ENCODE peak calls at places on chromosomes 12 and 14, in nine cellular contexts. Z is adipocyte; G is NT2/D1; F is uterus; X is tibial nerve; T is prostate gland; W is GM23338; L is neural progenitor cell; S is CD8-positive, alpha-beta T cell. R is an unnamed sample. For H3K36me3 and H3K27me3, the result is how much of the 10 kb centered on the place peaks cover.

GRCh38 chr12:130992979-130993538 is 39.4 kb downstream of the ADGRD1 start:
- DNase-seq in X (no peak), W (no peak), Z (no peak), G (no peak), T (no peak), S (no peak), F (no peak), L (no peak), R (no peak)

GRCh38 chr14:34826661-34827060 is 48.5 kb downstream of the BAZ1A start:
- DNase-seq in T (no peak), Z (peak), L (no peak), G (no peak), F (no peak), X (no peak), W (no peak), S (no peak), R (peak)

GRCh38 chr14:60323199-60323891 is 74.3 kb downstream of the PPM1A start:
- DNase-seq in T (no peak), W (no peak), S (no peak), L (no peak), G (no peak), X (no peak), F (no peak), Z (no peak), R (no peak)

GRCh38 chr14:50062438-50063039 is 53.8 kb downstream of the VCPKMT start:
- DNase-seq in T (no peak), X (no peak), F (peak), Z (peak), W (peak), L (no peak), S (peak), G (no peak), R (peak)

GRCh38 chr12:20212036-20212435 is 156.3 kb upstream of the PDE3A start:
- DNase-seq in Z (peak), G (no peak), X (no peak), F (no peak), T (no peak), S (no peak), W (no peak), L (no peak), R (no peak)

GRCh38 chr14:104299993-104300761 is 161.8 kb downstream of the KIF26A start:
- DNase-seq in Z (no peak), T (no peak), F (no peak), S (no peak), W (no peak), L (no peak), G (no peak), X (peak), R (no peak)

GRCh38 chr14:61644834-61645233 is 50.5 kb upstream of the HIF1A start:
- DNase-seq in L (peak), F (no peak), X (no peak), S (no peak), Z (peak), W (peak), G (no peak), T (no peak), R (no peak)

GRCh38 chr12:62933220-62933870 is 1.6 kb downstream of the PPM1H start:
- DNase-seq in S (no peak), X (no peak), F (no peak), Z (peak), G (no peak), W (peak), L (peak), T (peak), R (no peak)

GRCh38 chr14:99356031-99356430 is 84.0 kb upstream of the BCL11B start:
- DNase-seq in T (no peak), W (no peak), G (no peak), L (no peak), X (no peak), S (no peak), F (no peak), Z (no peak), R (no peak)

GRCh38 chr12:3962661-3963483 is 89.7 kb upstream of the PARP11 start:
- DNase-seq in S (peak), T (no peak), F (no peak), Z (no peak), G (no peak), X (no peak), L (no peak), W (no peak), R (no peak)

GRCh38 chr14:81480741-81481140 is 52.9 kb downstream of the SEL1L start:
- DNase-seq in W (no peak), T (no peak), S (no peak), X (no peak), Z (no peak), F (no peak), L (no peak), G (no peak), R (no peak)
- H3K36me3 ChIP-seq in W (under half), T (under half), S (under half), X (under half), Z (half or more), F (under half), L (under half), G (under half), R (under half)

GRCh38 chr14:80772504-80772903 is 169.0 kb downstream of the CEP128 start:
- DNase-seq in T (no peak), F (no peak), Z (no peak), L (no peak), S (no peak), G (no peak), W (no peak), X (no peak), R (no peak)

GRCh38 chr14:80776657-80777056 is 164.9 kb downstream of the CEP128 start:
- DNase-seq in G (no peak), L (no peak), S (no peak), X (no peak), W (no peak), F (no peak), T (no peak), Z (no peak), R (no peak)

GRCh38 chr14:80770114-80770917 is 171.2 kb downstream of the CEP128 start:
- DNase-seq in F (no peak), G (no peak), W (no peak), L (no peak), S (no peak), T (no peak), X (no peak), Z (no peak), R (no peak)

GRCh38 chr14:80781968-80782367 is 159.6 kb downstream of the CEP128 start:
- DNase-seq in S (no peak), X (no peak), L (no peak), F (no peak), Z (no peak), G (no peak), W (no peak), T (no peak), R (no peak)

DNA sequence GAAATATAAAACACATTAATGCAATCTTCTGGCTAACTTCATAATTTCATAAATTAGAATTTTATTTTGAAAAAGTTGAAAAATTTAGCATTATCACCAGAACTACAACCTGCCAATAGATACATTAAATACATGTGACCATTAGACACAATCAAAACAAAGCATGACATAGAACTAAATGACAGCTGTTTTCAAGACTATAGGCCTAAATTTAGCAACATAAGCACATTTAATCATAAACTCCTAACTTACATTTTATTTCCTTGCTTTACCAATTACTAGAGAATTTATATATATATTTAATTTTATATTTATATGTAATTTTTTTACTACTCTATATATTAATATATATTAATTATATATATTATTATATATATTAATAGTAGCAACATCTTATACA is 165.4 kb downstream of the CEP128 start:
- DNase-seq in Z (no peak), G (no peak), X (no peak), S (no peak), F (no peak), W (no peak), T (no peak), L (no peak), R (no peak)
- H3K27me3 ChIP-seq in Z (under half), G (under half), X (under half), S (under half), F (under half), W (under half), T (under half), L (under half), R (under half)

GRCh38 chr12:121825041-121825523 is 21.3 kb downstream of the SETD1B start:
- DNase-seq in X (no peak), G (no peak), Z (no peak), F (no peak), W (no peak), T (no peak), L (no peak), S (no peak), R (no peak)

GRCh38 chr12:121827351-121828099 is 23.7 kb downstream of the SETD1B start:
- DNase-seq in T (no peak), F (no peak), W (no peak), X (no peak), Z (no peak), S (no peak), L (no peak), G (no peak), R (no peak)

GRCh38 chr12:121828826-121829225 is 25.0 kb downstream of the SETD1B start:
- DNase-seq in X (no peak), T (no peak), F (no peak), S (no peak), Z (no peak), G (no peak), W (no peak), L (no peak), R (no peak)

GRCh38 chr12:121828306-121828705 is 24.5 kb downstream of the SETD1B start:
- DNase-seq in S (no peak), T (no peak), Z (no peak), F (no peak), W (no peak), G (no peak), L (no peak), X (no peak), R (no peak)

DNA sequence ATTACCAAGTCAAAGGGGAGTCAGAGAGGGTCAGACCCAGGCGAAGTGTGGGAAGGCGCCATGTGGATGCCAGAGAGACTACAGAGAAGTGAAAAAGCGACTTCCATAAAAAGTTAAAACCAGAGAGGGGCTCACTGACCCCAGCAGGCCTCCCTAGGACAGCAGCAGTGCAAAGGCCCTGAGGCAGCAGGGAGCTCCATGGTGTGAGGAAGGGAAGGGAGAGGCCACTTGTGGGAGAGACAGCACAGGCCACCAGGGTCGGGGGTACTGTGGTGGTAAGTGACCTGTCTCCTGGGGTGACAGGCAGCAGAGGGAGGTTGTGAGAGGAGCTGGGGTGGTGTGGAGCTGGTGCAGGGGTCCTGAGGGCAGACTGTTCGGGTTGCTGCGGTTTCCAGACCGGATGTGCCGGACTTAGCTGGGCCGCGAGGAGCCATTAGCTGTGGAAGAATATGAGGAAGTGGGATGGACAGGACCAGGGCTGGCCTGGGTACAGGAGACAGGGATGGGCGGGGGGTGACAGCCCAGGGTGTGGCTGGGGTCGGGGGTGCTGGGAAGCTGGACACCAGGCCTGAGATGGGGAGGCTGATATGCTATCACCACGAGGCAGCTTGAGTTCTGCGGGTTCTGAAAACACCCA is 22.6 kb downstream of the SETD1B start:
- DNase-seq in W (no peak), L (no peak), T (no peak), G (no peak), Z (no peak), X (no peak), F (no peak), S (no peak), R (no peak)
- H3K36me3 ChIP-seq in W (under half), L (under half), T (under half), G (half or more), Z (half or more), X (under half), F (under half), S (half or more), R (half or more)

GRCh38 chr12:65278576-65279386 is at the start of gene MSRB3:
- DNase-seq in L (peak), T (peak), X (peak), F (peak), W (peak), G (peak), Z (peak), S (no peak), R (peak)

GRCh38 chr12:65275627-65276026 is 2.9 kb upstream of the MSRB3 start:
- DNase-seq in X (no peak), F (no peak), L (no peak), S (no peak), Z (no peak), G (no peak), T (no peak), W (no peak), R (no peak)

GRCh38 chr12:65277994-65278575 is 398 bp upstream of the MSRB3 start:
- DNase-seq in Z (peak), L (peak), S (no peak), X (no peak), F (no peak), G (no peak), T (no peak), W (peak), R (no peak)

GRCh38 chr12:65276923-65277322 is 1.6 kb upstream of the MSRB3 start:
- DNase-seq in T (no peak), L (no peak), X (no peak), S (no peak), G (no peak), W (no peak), F (no peak), Z (no peak), R (no peak)

GRCh38 chr12:65274873-65275272 is 3.6 kb upstream of the MSRB3 start:
- DNase-seq in S (no peak), Z (no peak), X (no peak), T (no peak), W (no peak), F (no peak), G (no peak), L (no peak), R (no peak)
- H3K27me3 ChIP-seq in S (under half), Z (under half), X (under half), T (under half), W (under half), F (under half), G (under half), L (under half), R (under half)

DNA sequence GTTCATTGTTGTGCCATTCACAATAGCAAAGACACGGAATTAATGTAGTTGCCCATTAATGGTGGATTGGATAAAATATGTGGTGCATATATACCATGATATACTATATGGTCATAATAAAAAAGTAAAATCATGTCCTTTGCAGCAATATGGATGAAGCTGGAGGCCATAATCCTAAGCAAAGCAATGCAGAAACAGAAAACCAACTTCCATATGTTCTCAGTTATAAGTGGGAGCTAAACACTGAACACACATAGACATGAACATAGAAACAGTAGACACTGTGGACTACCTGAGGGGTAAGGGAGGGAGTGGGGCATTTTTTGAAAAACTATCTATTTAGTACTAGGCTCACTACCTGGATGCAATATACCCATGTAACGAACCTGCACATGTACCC is 3.0 kb upstream of the ERP27 start:
- DNase-seq in G (no peak), F (no peak), L (no peak), T (no peak), Z (no peak), W (no peak), S (no peak), X (no peak), R (no peak)
- H3K36me3 ChIP-seq in G (under half), F (under half), L (under half), T (under half), Z (under half), W (under half), S (under half), X (under half), R (under half)

GRCh38 chr14:98227727-98228111 is 1044.3 kb downstream of the BCL11B start:
- DNase-seq in L (no peak), X (no peak), W (no peak), S (no peak), G (no peak), F (no peak), T (no peak), Z (no peak), R (no peak)

GRCh38 chr14:98227000-98227726 is 1044.8 kb downstream of the BCL11B start:
- DNase-seq in T (no peak), S (no peak), X (no peak), Z (no peak), G (no peak), W (no peak), L (no peak), F (no peak), R (no peak)

GRCh38 chr14:98229676-98230366 is 1042.2 kb downstream of the BCL11B start:
- DNase-seq in W (no peak), L (no peak), Z (no peak), T (no peak), F (no peak), S (peak), G (no peak), X (no peak), R (no peak)

GRCh38 chr14:98223106-98223505 is 1048.9 kb downstream of the BCL11B start:
- DNase-seq in Z (no peak), X (no peak), W (no peak), L (no peak), S (no peak), T (no peak), F (no peak), G (no peak), R (no peak)

DNA sequence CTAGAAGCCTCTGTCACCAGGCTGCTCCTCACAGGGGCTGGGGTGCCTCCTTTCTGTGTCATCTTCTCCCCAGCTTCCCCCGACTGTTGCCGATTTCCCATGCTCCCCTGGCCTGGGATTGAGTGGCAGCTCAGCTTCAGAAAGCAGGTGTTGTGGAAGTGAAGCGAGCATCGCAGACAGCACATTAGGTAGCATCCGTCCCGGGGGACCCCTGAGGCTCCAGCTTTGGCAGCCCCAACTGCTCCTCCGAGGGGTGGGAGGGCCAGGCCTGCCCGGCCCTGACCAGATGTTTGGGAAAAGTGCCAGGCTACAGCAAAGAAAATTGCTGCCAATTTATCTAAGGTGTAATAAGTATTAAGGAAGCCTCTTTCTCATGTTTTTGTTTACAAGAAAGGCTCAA is 1045.6 kb downstream of the BCL11B start:
- DNase-seq in W (no peak), F (no peak), X (no peak), L (no peak), S (no peak), Z (no peak), G (no peak), T (no peak), R (no peak)
- H3K27me3 ChIP-seq in W (under half), F (under half), X (under half), L (under half), S (under half), Z (under half), G (under half), T (under half), R (under half)

GRCh38 chr12:121314441-121314840 is 17.9 kb upstream of the CAMKK2 start:
- DNase-seq in Z (no peak), X (no peak), T (no peak), G (no peak), F (no peak), S (no peak), W (no peak), L (no peak), R (no peak)

GRCh38 chr12:121323908-121324307 is 27.4 kb upstream of the CAMKK2 start:
- DNase-seq in S (no peak), T (no peak), L (no peak), Z (no peak), G (no peak), W (no peak), X (no peak), F (no peak), R (no peak)

GRCh38 chr12:121318121-121318520 is 21.6 kb upstream of the CAMKK2 start:
- DNase-seq in Z (no peak), L (no peak), T (no peak), W (no peak), F (no peak), G (no peak), S (no peak), X (no peak), R (no peak)
- H3K36me3 ChIP-seq in Z (under half), L (under half), T (under half), W (under half), F (under half), G (half or more), S (under half), X (under half), R (under half)

GRCh38 chr12:8970432-8970831 is 18.9 kb upstream of the KLRG1 start:
- DNase-seq in Z (no peak), T (no peak), L (no peak), W (no peak), X (no peak), G (no peak), F (no peak), S (no peak), R (no peak)
- H3K27me3 ChIP-seq in Z (under half), T (under half), L (under half), W (under half), X (under half), G (under half), F (under half), S (under half), R (under half)

DNA sequence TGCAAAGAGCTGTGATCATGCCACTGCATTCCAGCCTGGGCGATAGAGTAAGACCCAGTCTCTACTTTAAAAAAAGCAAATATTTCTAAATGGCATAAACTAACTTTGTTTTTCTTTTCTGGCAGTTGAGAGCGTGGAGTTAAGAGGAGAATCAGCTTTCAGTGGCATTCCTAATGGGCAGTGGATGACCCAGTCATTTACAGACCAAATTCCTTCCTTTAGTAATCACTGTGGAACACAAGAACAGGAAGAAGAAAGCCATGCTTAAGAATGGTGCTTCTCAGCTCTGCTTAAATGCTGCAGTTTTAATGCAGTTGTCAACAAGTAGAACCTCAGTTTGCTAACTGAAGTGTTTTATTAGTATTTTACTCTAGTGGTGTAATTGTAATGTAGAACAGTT is 21.2 kb downstream of the TDG start:
- DNase-seq in S (no peak), G (peak), F (no peak), X (no peak), L (no peak), T (no peak), Z (peak), W (no peak), R (peak)
- H3K36me3 ChIP-seq in S (under half), G (half or more), F (under half), X (under half), L (under half), T (under half), Z (half or more), W (half or more), R (half or more)